ENCODE peak calls at places on chromosomes 5 and 9, in five cellular contexts. S, O, Z, V and U are unnamed samples.
A peak's percentile ranks its signal among the peaks of the same experiment; 100 is the strongest.

GRCh38 chr5:31767335-31768031 is 128.6 kb downstream of the PDZD2 start:
- DNase-seq in V (no peak), S (no peak), O (no peak), Z (peak; percentile 26), U (no peak)

GRCh38 chr5:35752012-35752411 is 104.7 kb upstream of the IL7R start:
- DNase-seq in O (no peak), S (no peak), V (no peak), Z (no peak), U (no peak)

GRCh38 chr9:131817073-131817472 is 77.2 kb upstream of the RAPGEF1 start:
- DNase-seq in Z (no peak), V (no peak), S (no peak), O (no peak), U (no peak)

GRCh38 chr9:73548201-73548600 is 396.5 kb downstream of the ANXA1 start:
- DNase-seq in S (no peak), O (no peak), Z (no peak), V (no peak), U (no peak)

GRCh38 chr5:123099514-123100151 is 10.6 kb downstream of the PRDM6 start:
- DNase-seq in V (peak; percentile 81), O (peak; percentile 12), S (no peak), Z (no peak), U (peak; percentile 76)

GRCh38 chr5:95850391-95850894 is 27.9 kb upstream of the GLRX start:
- DNase-seq in O (no peak), Z (no peak), V (no peak), S (peak; percentile 56), U (no peak)

GRCh38 chr5:79743846-79744605 is 54.4 kb downstream of the CMYA5 start:
- DNase-seq in V (no peak), O (no peak), Z (no peak), S (no peak), U (no peak)

GRCh38 chr9:104091028-104091590 is 3.0 kb upstream of the SMC2 start:
- DNase-seq in O (no peak), Z (no peak), V (no peak), S (no peak), U (peak; percentile 22)

GRCh38 chr9:35526087-35526801 is 36.3 kb downstream of the RUSC2 start:
- DNase-seq in V (no peak), Z (no peak), S (no peak), O (no peak), U (no peak)

GRCh38 chr9:125262217-125262991 is 778 bp downstream of the GAPVD1 start:
- DNase-seq in S (peak; percentile 15), O (no peak), V (no peak), Z (no peak), U (no peak)

GRCh38 chr9:125258160-125258559 is 3.5 kb upstream of the GAPVD1 start:
- DNase-seq in O (no peak), V (no peak), Z (no peak), S (no peak), U (no peak)

GRCh38 chr9:125261501-125262216 is at the start of gene GAPVD1:
- DNase-seq in V (peak; percentile 94), S (peak; percentile 93), Z (peak; percentile 88), O (peak; percentile 78), U (peak; percentile 96)

GRCh38 chr9:125258832-125259534 is 2.6 kb upstream of the GAPVD1 start:
- DNase-seq in S (peak; percentile 55), O (no peak), V (no peak), Z (no peak), U (no peak)

GRCh38 chr9:125260564-125260963 is 1.1 kb upstream of the GAPVD1 start:
- DNase-seq in O (no peak), V (no peak), S (peak; percentile 28), Z (no peak), U (no peak)
- TF ChIP-seq JUND in O (no peak), V (no peak), S (no peak), Z (no peak), U (no peak)

DNA sequence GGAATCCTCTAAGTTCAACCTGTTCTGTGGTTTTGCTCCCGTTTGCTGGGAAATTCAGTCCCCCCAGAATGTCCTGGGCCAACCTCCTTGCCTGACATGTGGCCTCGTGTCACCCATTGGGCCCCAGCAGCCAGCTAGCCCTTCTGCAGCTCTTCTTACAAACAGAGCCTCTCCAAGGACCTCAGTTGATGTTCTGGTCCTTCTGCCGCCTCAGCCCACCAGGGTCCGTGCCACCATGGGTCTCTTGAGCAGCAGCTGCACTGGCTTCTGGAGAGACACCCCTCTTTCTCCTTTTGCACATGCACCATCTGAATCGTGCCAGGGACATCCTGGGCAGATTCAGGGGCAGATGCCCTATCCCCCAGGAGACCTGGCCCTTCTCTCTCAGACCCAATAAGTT is 85.0 kb downstream of the LMX1B start:
- DNase-seq in V (no peak), Z (no peak), O (no peak), S (no peak), U (no peak)
- TF ChIP-seq JUND in V (no peak), Z (no peak), O (no peak), S (no peak), U (no peak)

GRCh38 chr5:96871686-96872085 is 4.6 kb upstream of the ERAP2 start:
- DNase-seq in Z (no peak), O (no peak), V (no peak), S (no peak), U (no peak)

GRCh38 chr5:96876292-96876850 is at the start of gene ERAP2:
- DNase-seq in O (no peak), Z (no peak), V (no peak), S (peak; percentile 25), U (peak; percentile 32)

GRCh38 chr5:96873469-96873868 is 2.8 kb upstream of the ERAP2 start:
- DNase-seq in V (no peak), S (no peak), O (no peak), Z (no peak), U (no peak)

GRCh38 chr5:96880402-96881164 is 4.3 kb downstream of the ERAP2 start:
- DNase-seq in S (no peak), O (no peak), V (no peak), Z (no peak), U (no peak)

GRCh38 chr5:96875805-96876291 is 452 bp upstream of the ERAP2 start:
- DNase-seq in O (no peak), S (peak; percentile 73), Z (no peak), V (no peak), U (peak; percentile 6)
- TF ChIP-seq JUND in O (no peak), S (no peak), Z (no peak), V (no peak), U (no peak)

GRCh38 chr5:150422075-150422474 is 9.4 kb upstream of the CD74 start:
- DNase-seq in O (no peak), V (no peak), S (no peak), Z (no peak), U (no peak)

GRCh38 chr5:150422758-150423157 is 10.0 kb upstream of the CD74 start:
- DNase-seq in Z (no peak), V (no peak), S (no peak), O (no peak), U (no peak)

DNA sequence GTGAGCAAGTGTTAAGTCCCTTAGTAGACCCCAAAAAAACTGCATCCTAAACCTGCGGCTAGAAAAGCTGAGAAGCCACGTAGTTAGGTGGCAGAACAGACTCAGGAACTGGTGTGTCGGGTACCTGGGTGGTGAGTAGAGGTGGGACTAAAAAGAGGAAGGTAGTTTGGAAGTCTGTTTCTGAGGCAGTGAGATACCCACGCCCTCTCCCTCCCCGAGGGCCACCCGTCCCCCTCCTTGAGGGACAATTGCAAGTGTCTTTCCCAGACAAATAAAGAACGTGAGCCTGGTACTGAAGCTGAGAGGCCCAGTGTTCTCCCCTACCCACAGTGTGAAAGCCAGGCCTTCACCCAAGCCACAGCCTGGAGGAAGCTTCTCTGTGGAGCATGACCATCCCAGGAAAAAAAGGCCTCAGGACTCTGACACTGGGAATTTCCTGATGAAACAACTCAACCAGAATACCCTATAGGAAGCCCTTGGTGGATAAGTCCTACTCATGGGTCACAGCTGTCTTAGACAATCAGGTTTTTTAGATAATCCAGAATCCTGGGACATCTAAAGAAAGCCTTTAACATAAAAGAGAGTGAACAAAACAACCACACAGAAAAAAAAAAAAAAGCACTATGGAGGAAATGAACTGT is 7.0 kb upstream of the CD74 start:
- DNase-seq in S (no peak), V (no peak), O (no peak), Z (no peak), U (no peak)
- TF ChIP-seq JUND in S (no peak), V (no peak), O (no peak), Z (no peak), U (no peak)

GRCh38 chr5:41871866-41872265 is 1.6 kb upstream of the OXCT1 start:
- DNase-seq in O (no peak), S (no peak), V (no peak), Z (no peak), U (peak; percentile 76)

GRCh38 chr5:41863871-41864486 is 6.2 kb downstream of the OXCT1 start:
- DNase-seq in V (no peak), O (no peak), S (no peak), Z (no peak), U (no peak)

GRCh38 chr5:41869739-41870620 is at the start of gene OXCT1:
- DNase-seq in S (peak; percentile 10), O (peak; percentile 67), V (peak; percentile 81), Z (peak; percentile 45), U (no peak)

GRCh38 chr5:41870621-41871048 is 410 bp upstream of the OXCT1 start:
- DNase-seq in O (no peak), Z (no peak), S (no peak), V (no peak), U (no peak)

DNA sequence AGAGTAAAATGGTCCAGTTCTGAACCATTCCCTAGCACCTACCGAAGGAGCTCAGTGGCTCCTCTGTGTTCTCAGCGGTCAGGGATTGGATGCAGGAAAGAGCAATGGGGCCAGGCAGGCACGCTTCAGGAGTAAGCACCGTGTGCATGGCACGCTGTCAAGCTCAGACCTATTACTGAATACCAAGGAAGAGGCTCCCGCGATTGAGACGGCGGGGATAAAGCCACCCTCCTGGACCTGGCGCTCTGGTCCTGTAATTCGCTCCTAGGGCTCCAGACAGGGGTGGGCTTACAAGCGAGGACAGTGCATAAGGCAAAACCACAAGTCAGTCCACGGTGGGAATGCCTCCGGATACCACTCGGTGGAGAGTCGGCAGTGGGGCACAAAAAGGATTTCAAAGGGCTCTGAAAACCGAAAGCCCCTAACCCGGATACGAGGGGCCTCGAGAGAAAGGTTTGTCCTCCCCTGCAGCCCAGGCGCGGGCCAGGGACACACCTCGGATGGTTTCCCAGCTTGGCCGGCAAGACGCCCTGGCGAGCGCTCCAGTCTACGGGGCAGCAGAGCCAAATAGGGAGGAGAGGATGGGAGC is 981 bp downstream of the OXCT1 start:
- DNase-seq in V (no peak), Z (no peak), S (no peak), O (no peak), U (no peak)
- TF ChIP-seq JUND in V (no peak), Z (no peak), S (no peak), O (no peak), U (no peak)

DNA sequence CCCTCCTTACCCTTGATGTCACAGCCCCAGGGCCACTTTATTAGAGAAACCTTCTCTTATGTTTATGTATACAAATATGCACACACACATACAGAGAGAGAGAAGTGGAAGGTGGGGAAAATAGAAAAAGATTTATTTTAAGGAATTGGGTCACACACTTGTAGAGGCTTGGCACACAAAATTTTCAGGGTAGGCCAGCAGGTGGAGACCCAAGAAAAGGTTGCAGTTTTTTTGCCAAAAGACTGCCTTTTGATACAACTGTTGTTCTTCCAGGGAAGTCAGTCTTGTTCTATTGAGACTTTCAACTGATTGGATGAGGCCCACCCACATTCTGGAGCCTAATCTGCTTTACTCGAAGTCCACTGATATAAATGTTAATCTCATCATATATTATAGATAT is 131.1 kb upstream of the PPP1R2B start:
- DNase-seq in Z (no peak), V (no peak), S (no peak), O (no peak), U (no peak)
- TF ChIP-seq JUND in Z (no peak), V (no peak), S (no peak), O (no peak), U (no peak)